ENCODE peak calls at places on chromosomes 16 and 17, in four cellular contexts. C is ovary, D is stomach, U is HepG2. Y is an unnamed sample. For H3K27me3, the result is how much of the 10 kb centered on the place peaks cover.

GRCh38 chr16:28218109-28218508 is 6.3 kb upstream of the XPO6 start:
- DNase-seq in U (peak), C (no peak), D (peak), Y (no peak)

GRCh38 chr17:37068266-37068665 is 119.5 kb downstream of the AATF start:
- DNase-seq in D (peak), C (no peak), U (no peak), Y (no peak)

GRCh38 chr16:4981473-4981872 is 23.3 kb downstream of the SEC14L5 start:
- DNase-seq in D (no peak), U (no peak), C (no peak), Y (no peak)

GRCh38 chr17:81173761-81174160 is 7.7 kb upstream of the AATK start:
- DNase-seq in C (no peak), D (no peak), U (no peak), Y (no peak)

GRCh38 chr17:40516581-40517285 is 15.3 kb upstream of the TNS4 start:
- DNase-seq in C (no peak), D (no peak), U (peak), Y (no peak)

GRCh38 chr17:18267927-18268711 is 7.7 kb downstream of the MIEF2 start:
- DNase-seq in U (no peak), D (no peak), C (no peak), Y (no peak)

GRCh38 chr17:36938566-36939058 is 1.3 kb downstream of the LHX1 start:
- DNase-seq in U (no peak), D (no peak), C (no peak), Y (no peak)

GRCh38 chr17:38325221-38325851 is 18.4 kb downstream of the GPR179 start:
- DNase-seq in D (no peak), U (no peak), C (no peak), Y (no peak)

GRCh38 chr16:77816293-77816692 is 27.9 kb downstream of the VAT1L start:
- DNase-seq in U (no peak), D (no peak), C (no peak), Y (no peak)

GRCh38 chr17:40478486-40478885 is 22.9 kb downstream of the TNS4 start:
- DNase-seq in U (no peak), D (no peak), C (peak), Y (no peak)

GRCh38 chr16:28104404-28104803 is 40.9 kb upstream of the GSG1L start:
- DNase-seq in D (no peak), U (no peak), C (no peak), Y (no peak)

GRCh38 chr17:12050646-12051225 is 30.1 kb downstream of the MAP2K4 start:
- DNase-seq in C (no peak), D (no peak), U (no peak), Y (no peak)

GRCh38 chr16:48353565-48354163 is 31.5 kb downstream of the SIAH1 start:
- DNase-seq in C (peak), D (peak), U (peak), Y (no peak)

GRCh38 chr17:81842725-81843504 is 8.1 kb upstream of the PPP1R27 start:
- DNase-seq in C (no peak), U (no peak), D (no peak), Y (peak)

GRCh38 chr17:74758846-74759163 is 10.4 kb downstream of the NHERF1 start:
- DNase-seq in C (no peak), D (no peak), U (no peak), Y (no peak)

GRCh38 chr17:64084940-64085649 is 44.8 kb downstream of the ERN1 start:
- DNase-seq in D (no peak), U (no peak), C (no peak), Y (no peak)

GRCh38 chr17:74372426-74372825 is 5.1 kb downstream of the GPR142 start:
- DNase-seq in C (no peak), U (no peak), D (no peak), Y (no peak)

GRCh38 chr16:77211880-77212735 is 12.9 kb downstream of the SYCE1L start:
- DNase-seq in C (peak), U (no peak), D (peak), Y (no peak)

GRCh38 chr17:44115585-44116415 is 7.6 kb downstream of the HDAC5 start:
- DNase-seq in C (peak), D (no peak), U (no peak), Y (no peak)

GRCh38 chr16:20857281-20857680 is 42.9 kb downstream of the DCUN1D3 start:
- DNase-seq in D (no peak), C (no peak), U (no peak), Y (no peak)

GRCh38 chr17:75720656-75721462 is at the start of gene ITGB4:
- DNase-seq in U (peak), D (peak), C (peak), Y (no peak)

GRCh38 chr16:88469615-88470395 is 16.7 kb downstream of the ZFPM1 start:
- DNase-seq in U (no peak), C (no peak), D (no peak), Y (no peak)

GRCh38 chr16:61730997-61731396 is 305.2 kb downstream of the CDH8 start:
- DNase-seq in C (no peak), D (no peak), U (no peak), Y (no peak)

GRCh38 chr16:70659953-70660671 is 13.8 kb downstream of the IL34 start:
- DNase-seq in U (no peak), D (no peak), C (no peak), Y (no peak)

GRCh38 chr17:18937981-18938691 is 13.8 kb upstream of the SLC5A10 start:
- DNase-seq in D (no peak), U (peak), C (no peak), Y (no peak)

GRCh38 chr17:80384078-80384960 is 30.6 kb upstream of the ENDOV start:
- DNase-seq in C (no peak), U (no peak), D (no peak), Y (no peak)

GRCh38 chr17:42507671-42508070 is 28.4 kb upstream of the NAGLU start:
- DNase-seq in D (no peak), C (no peak), U (no peak), Y (no peak)

GRCh38 chr16:54462151-54462651 is 175.6 kb upstream of the IRX3 start:
- DNase-seq in D (no peak), C (no peak), U (no peak), Y (no peak)

GRCh38 chr16:87924937-87925670 is 11.2 kb downstream of the CA5A start:
- DNase-seq in U (no peak), C (peak), D (peak), Y (no peak)

GRCh38 chr16:49631521-49632041 is 224.3 kb downstream of the ZNF423 start:
- DNase-seq in D (no peak), U (no peak), C (no peak), Y (no peak)

GRCh38 chr16:87380403-87380802 is 3.2 kb downstream of the FBXO31 start:
- DNase-seq in C (peak), D (no peak), U (no peak), Y (no peak)

GRCh38 chr16:51636913-51637743 is 486.1 kb upstream of the SALL1 start:
- DNase-seq in C (no peak), U (no peak), D (no peak), Y (no peak)

GRCh38 chr17:42673885-42674754 is 2.7 kb downstream of the PLEKHH3 start:
- DNase-seq in C (peak), U (peak), D (peak), Y (no peak)

GRCh38 chr17:78774956-78775571 is 7.0 kb downstream of the CYTH1 start:
- DNase-seq in U (no peak), C (no peak), D (no peak), Y (peak)

DNA sequence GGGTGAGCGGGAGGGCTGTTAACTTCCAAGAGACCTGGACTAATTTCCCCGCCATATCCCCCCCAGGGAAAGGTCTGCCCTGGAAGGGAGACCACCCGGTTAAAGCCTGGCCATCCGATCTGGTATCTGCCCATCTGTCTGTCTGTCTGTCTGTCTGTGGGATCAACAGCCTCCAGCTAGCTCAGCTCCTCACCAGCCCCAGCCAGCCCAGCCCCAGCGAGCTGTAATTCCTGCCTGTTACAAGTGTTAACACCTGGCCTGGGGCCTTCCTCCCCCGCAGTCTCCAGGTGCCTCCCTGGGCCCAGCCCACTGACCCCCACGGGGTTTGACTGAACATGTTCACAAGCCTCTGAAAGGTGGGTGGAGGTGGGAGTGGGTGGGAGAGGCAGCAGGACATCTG is 4.0 kb downstream of the WNT3 start:
- DNase-seq in U (no peak), D (no peak), C (no peak), Y (no peak)
- TF ChIP-seq EP300 in U (no peak), D (no peak), C (no peak), Y (no peak)

GRCh38 chr16:1298406-1298805 is 11.0 kb upstream of the UBE2I start:
- DNase-seq in U (no peak), D (no peak), C (no peak), Y (no peak)

GRCh38 chr16:1301562-1301961 is 7.9 kb upstream of the UBE2I start:
- DNase-seq in U (no peak), C (no peak), D (no peak), Y (no peak)

GRCh38 chr16:1299012-1299867 is 10.2 kb upstream of the UBE2I start:
- DNase-seq in C (no peak), D (peak), U (peak), Y (no peak)

GRCh38 chr16:1299868-1300203 is 9.6 kb upstream of the UBE2I start:
- DNase-seq in U (no peak), D (no peak), C (no peak), Y (no peak)

GRCh38 chr16:1300664-1301476 is 8.6 kb upstream of the UBE2I start:
- DNase-seq in D (peak), U (peak), C (peak), Y (no peak)
- H3K27me3 ChIP-seq in D (half or more), U (under half), C (under half), Y (half or more)

DNA sequence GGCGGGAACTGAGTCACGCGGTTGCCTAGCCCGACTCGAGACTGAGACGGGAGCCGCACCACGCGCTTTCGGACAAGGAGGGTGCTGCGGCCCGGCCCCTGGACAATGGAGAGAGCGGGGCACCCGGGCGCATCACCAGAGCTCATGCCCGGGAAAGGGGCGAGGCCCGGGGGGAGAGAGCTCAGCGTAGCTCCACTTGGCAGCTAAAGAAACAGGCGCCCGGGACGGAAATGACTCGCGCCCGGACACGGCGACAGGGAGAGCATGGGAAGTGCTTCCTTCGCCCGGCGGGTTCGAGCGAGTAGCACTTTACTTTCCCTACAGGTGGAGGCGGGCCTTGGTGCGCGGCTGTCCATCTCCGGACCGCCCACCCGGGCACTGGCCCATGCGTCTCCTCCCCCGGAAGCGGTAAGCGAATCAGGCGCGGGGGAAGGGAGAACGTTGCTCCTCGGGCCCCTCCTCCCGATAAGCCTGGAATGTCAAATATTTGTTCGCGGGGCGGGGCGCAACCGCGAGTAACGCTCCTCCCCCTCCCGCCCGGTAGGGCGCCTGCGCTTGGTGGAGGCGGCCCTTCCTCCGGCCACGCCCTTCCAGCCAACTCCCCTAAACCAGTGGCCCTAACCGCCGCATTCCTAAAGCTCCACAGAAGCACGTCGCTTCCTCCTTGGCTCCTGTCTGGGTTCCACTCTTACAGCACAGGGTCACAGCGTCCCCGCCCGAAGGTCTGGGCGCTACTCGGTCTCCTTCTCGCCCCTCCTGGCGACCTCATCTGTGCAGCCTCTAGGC is 1.5 kb upstream of the ESRP2 start:
- DNase-seq in U (peak), C (peak), D (peak), Y (peak)
- TF ChIP-seq EP300 in U (peak), C (peak), D (peak), Y (peak)

GRCh38 chr16:1020591-1020990 is 39.0 kb downstream of the SOX8 start:
- DNase-seq in U (no peak), C (no peak), D (no peak), Y (no peak)

GRCh38 chr16:1019934-1020305 is 38.4 kb downstream of the SOX8 start:
- DNase-seq in C (no peak), D (no peak), U (no peak), Y (no peak)

GRCh38 chr16:1024126-1024525 is 42.6 kb downstream of the SOX8 start:
- DNase-seq in C (no peak), U (no peak), D (no peak), Y (no peak)

GRCh38 chr16:1021553-1022160 is 40.1 kb downstream of the SOX8 start:
- DNase-seq in C (no peak), U (no peak), D (no peak), Y (no peak)

GRCh38 chr16:1022466-1022865 is 40.9 kb downstream of the SOX8 start:
- DNase-seq in U (no peak), C (no peak), D (no peak), Y (no peak)
- H3K27me3 ChIP-seq in U (under half), C (under half), D (half or more), Y (under half)

DNA sequence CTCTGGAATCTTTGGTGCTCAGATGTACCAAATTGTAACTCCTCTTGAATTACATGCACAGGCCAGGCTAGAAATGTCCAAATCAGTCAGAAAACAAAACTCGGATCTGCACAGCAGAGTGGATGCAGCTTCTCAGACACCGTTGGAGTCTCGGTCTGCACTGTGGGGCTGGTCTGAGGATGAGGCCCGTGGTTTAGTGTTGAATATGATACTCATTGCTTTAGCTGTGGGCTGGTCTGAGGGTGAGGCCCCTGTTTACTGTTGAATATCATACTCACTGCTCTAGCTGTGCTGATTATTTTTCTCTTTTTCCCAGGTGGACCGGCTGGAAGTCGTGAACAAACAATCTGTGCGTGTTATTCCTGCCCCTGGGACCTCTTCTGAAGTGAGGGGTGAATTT is 35.0 kb downstream of the DBNDD1 start:
- DNase-seq in D (no peak), U (no peak), C (no peak), Y (no peak)
- TF ChIP-seq EP300 in D (no peak), U (no peak), C (no peak), Y (no peak)

GRCh38 chr17:32958418-32958817 is 30.5 kb downstream of the TMEM98 start:
- DNase-seq in U (no peak), D (no peak), C (no peak), Y (no peak)

GRCh38 chr17:32956240-32956970 is 28.5 kb downstream of the TMEM98 start:
- DNase-seq in C (no peak), D (no peak), U (no peak), Y (no peak)

GRCh38 chr17:32960815-32961214 is 30.8 kb upstream of the SPACA3 start:
- DNase-seq in U (no peak), C (no peak), D (no peak), Y (no peak)

GRCh38 chr17:32964541-32964940 is 27.1 kb upstream of the SPACA3 start:
- DNase-seq in C (no peak), D (no peak), U (no peak), Y (no peak)

DNA sequence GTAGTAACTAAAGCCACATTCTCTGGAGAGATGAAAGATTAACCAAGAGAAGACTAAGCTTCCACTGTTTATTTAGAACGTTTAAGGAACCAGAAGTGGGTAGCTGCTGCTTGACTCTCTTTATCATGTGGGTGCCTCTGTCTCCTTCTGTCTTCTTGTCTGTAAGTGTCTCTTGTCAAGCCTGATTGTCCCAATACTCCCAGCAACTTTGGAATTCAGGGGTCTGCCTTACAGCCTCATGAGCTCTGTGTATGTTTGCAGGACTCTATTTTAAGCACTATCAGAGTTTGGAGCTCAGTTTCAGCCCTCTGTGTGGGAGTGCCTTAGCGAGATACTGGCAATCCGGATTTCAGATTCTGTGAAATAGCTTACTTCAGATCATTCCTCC is 29.3 kb upstream of the SPACA3 start:
- DNase-seq in D (no peak), U (no peak), C (no peak), Y (no peak)
- H3K27me3 ChIP-seq in D (under half), U (under half), C (under half), Y (under half)

GRCh38 chr16:84617631-84618427 is at the start of gene COTL1:
- DNase-seq in D (peak), U (peak), C (peak), Y (peak)
- TF ChIP-seq EP300 in D (no peak), U (no peak), C (peak), Y (peak)

GRCh38 chr17:58534901-58535421 is 20.5 kb upstream of the MTMR4 start:
- DNase-seq in U (peak), D (no peak), C (no peak), Y (no peak)
- H3K27me3 ChIP-seq in U (under half), D (under half), C (under half), Y (under half)

Y was measured in tibial nerve.